ENCODE peak calls at places on chromosome 1, in seven cellular contexts. N is WERI-Rb-1, W is A673, Y is bronchial epithelial cell, Q is ovary, I is GM06990, U is thoracic aorta. J is an unnamed sample.

GRCh38 chr1:116091083-116091482 is 20.1 kb upstream of the MAB21L3 start:
- DNase-seq in N (no peak), W (no peak), Y (no peak), Q (no peak), I (no peak), U (no peak), J (no peak)

GRCh38 chr1:73673980-73674379 is 524.0 kb downstream of the LRRIQ3 start:
- DNase-seq in N (no peak), W (peak), Y (peak), Q (no peak), I (no peak), U (no peak), J (peak)

GRCh38 chr1:33429332-33429731 is 1.6 kb downstream of the PHC2 start:
- DNase-seq in N (no peak), W (no peak), Y (no peak), Q (no peak), I (no peak), U (no peak), J (no peak)

GRCh38 chr1:66576645-66577044 is 42.7 kb downstream of the SGIP1 start:
- DNase-seq in N (peak), W (peak), Y (peak), Q (no peak), I (no peak), U (no peak), J (peak)

GRCh38 chr1:225480825-225481434 is 53.1 kb upstream of the LBR start:
- DNase-seq in N (peak), W (peak), Y (peak), Q (no peak), I (peak), U (no peak), J (peak)

GRCh38 chr1:95701450-95702173 is 467.6 kb downstream of the RWDD3 start:
- DNase-seq in N (no peak), W (no peak), Y (no peak), Q (no peak), I (no peak), U (no peak), J (no peak)

GRCh38 chr1:23169727-23170335 is 1.2 kb upstream of the LUZP1 start:
- DNase-seq in N (no peak), W (peak), Y (peak), Q (peak), I (peak), U (peak), J (peak)

GRCh38 chr1:213055087-213055591 is 4.1 kb downstream of the RPS6KC1 start:
- DNase-seq in N (no peak), W (no peak), Y (peak), Q (no peak), I (no peak), U (no peak), J (peak)

GRCh38 chr1:247336390-247336789 is 4.7 kb upstream of the ZNF496 start:
- DNase-seq in N (no peak), W (no peak), Y (no peak), Q (no peak), I (no peak), U (no peak), J (no peak)

GRCh38 chr1:152143147-152143845 is 15.7 kb downstream of the RPTN start:
- DNase-seq in N (no peak), W (no peak), Y (peak), Q (no peak), I (peak), U (no peak), J (peak)

GRCh38 chr1:233652536-233652935 is 38.6 kb downstream of the KCNK1 start:
- DNase-seq in N (no peak), W (no peak), Y (no peak), Q (no peak), I (no peak), U (no peak), J (no peak)

GRCh38 chr1:204487256-204487615 is 7.4 kb downstream of the PIK3C2B start:
- DNase-seq in N (peak), W (no peak), Y (no peak), Q (no peak), I (no peak), U (no peak), J (no peak)

GRCh38 chr1:11541956-11542355 is 63.0 kb downstream of the DISP3 start:
- DNase-seq in N (no peak), W (no peak), Y (no peak), Q (no peak), I (no peak), U (no peak), J (no peak)

GRCh38 chr1:111769517-111770146 is 13.9 kb downstream of the DDX20 start:
- DNase-seq in N (peak), W (peak), Y (peak), Q (peak), I (no peak), U (no peak), J (peak)

GRCh38 chr1:67189953-67190352 is 23.7 kb downstream of the IL23R start:
- DNase-seq in N (no peak), W (no peak), Y (no peak), Q (no peak), I (no peak), U (no peak), J (no peak)

DNA sequence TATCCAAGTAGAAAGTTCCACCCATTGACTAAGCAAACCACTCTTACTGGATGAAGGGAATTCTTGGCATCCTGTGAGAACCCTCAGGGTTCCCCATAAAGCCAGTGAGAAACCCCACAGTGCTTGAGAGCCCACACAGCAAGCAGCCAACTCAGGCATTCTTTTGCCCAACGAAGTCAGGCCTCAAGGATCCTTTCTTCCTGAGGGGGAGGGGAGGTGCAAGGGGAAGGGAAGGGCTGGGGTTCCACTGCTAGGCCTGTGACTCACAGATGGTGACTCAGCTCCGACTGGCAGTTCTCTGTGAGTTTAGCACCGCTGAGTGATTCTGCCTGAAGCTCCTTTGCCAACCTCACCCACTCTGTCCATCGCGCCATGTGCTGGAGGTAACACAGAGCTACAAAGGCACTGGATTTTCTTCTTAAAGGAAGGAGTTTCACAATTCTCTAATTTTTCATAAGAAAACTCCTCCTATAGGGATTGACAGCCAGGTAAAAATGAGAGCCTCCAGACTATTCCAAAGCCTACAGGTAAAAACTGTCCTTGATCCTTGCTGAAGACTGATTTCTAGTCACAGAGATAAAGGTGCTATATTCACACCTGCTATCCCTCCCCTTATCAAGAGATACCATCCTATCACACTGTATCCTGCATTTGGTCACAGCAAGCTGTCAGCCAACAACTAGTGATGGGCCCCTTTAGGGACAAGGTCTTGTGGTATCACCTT is 4.8 kb downstream of the ENO1 start:
- DNase-seq in N (no peak), W (peak), Y (peak), Q (peak), I (no peak), U (peak), J (peak)
- H3K4me3 ChIP-seq in N (no peak), W (peak), Y (peak), Q (no peak), I (peak), U (peak), J (peak)

GRCh38 chr1:46667782-46668760 is at the start of gene ATPAF1:
- DNase-seq in N (peak), W (peak), Y (peak), Q (peak), I (peak), U (peak), J (peak)
- TF ChIP-seq CTCF in N (no peak), W (no peak), Y (no peak), Q (no peak), I (no peak), U (no peak), J (no peak)

DNA sequence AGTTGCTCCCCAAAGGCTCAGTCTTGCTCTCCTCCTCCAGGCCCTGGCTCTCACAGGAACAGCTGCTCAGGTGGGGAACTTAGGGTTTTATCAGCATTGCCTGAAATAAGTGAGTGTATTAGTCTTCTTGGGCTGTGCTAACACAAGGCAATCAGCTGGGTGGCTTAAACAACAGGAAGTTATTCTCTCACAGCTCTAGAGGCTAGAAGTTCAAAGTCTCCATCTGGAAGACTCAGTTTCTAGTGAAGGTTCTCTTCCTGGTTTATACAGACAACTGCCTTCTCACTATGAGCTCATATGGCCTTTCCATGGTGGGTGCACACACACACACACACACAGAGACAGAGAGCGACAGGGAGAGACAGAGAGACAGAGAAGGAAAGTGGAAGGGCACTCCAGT is 2.8 kb upstream of the CD1C start:
- DNase-seq in N (no peak), W (no peak), Y (no peak), Q (no peak), I (peak), U (no peak), J (no peak)
- H3K4me3 ChIP-seq in N (no peak), W (no peak), Y (no peak), Q (no peak), I (no peak), U (no peak), J (no peak)

GRCh38 chr1:19009126-19009881 is 52.8 kb upstream of the IFFO2 start:
- DNase-seq in N (no peak), W (no peak), Y (no peak), Q (no peak), I (no peak), U (no peak), J (no peak)

GRCh38 chr1:19006837-19007271 is 50.4 kb upstream of the IFFO2 start:
- DNase-seq in N (no peak), W (no peak), Y (no peak), Q (no peak), I (no peak), U (no peak), J (no peak)

GRCh38 chr1:19007491-19008441 is 51.3 kb upstream of the IFFO2 start:
- DNase-seq in N (no peak), W (no peak), Y (no peak), Q (no peak), I (no peak), U (no peak), J (no peak)

GRCh38 chr1:19003371-19004290 is 47.2 kb upstream of the IFFO2 start:
- DNase-seq in N (no peak), W (no peak), Y (peak), Q (no peak), I (no peak), U (no peak), J (no peak)

DNA sequence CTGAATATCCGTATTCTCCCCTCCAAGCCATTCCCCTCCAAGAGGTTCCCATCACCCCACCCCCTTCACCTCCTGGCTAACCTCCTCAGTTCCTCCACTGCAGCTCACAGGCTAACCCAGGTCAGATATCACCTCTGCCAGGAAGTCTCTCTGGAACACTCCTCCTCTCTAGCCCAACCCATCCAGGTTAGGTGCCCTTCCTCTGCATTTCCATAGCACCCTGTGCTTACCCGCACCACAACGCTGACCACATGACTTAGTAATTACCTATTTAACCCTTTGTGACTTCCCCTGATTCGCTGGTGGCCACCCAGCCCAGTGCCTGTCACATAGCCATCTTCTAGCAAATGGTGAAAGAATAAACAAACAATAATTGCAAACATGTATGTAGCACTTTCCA is 49.5 kb upstream of the IFFO2 start:
- DNase-seq in N (no peak), W (no peak), Y (no peak), Q (no peak), I (no peak), U (no peak), J (no peak)
- TF ChIP-seq CTCF in N (no peak), W (no peak), Y (no peak), Q (no peak), I (no peak), U (no peak), J (no peak)

DNA sequence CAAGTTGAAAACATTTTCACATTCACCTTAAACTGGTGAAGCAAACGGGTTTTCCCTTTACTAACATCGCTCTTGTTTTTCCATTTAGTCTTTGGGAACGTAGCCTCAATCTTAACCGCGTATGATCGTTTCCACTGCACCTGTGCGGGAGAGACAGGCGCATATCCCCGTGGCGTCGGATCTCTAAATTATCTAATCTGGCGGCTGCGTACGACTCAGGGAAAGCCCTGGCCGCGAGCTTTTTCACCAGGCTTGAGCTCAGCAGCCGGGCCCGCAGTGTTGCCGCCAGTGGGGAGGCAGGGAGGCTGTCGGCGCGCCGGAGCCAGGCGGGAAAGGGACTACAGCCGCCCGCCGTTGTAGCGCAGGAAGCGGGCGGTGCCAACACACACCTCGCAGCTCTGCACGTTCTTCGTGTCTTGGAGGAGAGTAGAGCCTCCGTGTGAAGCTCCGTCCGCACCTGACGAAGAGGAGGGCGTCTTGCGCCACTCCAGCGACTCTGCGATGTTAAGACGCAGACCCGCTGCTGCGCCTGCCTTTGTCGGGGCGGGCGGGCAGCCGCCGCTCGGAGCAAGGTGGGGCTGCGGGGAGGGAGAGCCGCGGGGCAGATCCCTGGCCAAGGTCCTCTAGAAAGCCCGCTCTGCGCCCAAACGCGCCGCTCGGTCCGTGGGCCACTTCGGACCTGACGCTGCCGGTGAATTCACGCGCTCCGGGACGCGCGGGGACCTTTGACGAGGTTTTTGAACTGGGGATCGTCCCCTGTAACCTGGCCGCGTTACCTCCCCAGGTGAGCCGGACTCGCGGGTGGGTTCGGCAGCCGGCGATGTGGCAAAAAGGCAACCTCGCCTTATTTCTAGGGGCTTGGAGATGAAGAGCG is 18.5 kb upstream of the TBX15 start:
- DNase-seq in N (no peak), W (peak), Y (no peak), Q (no peak), I (no peak), U (no peak), J (no peak)
- H3K4me3 ChIP-seq in N (peak), W (no peak), Y (no peak), Q (no peak), I (no peak), U (peak), J (no peak)

DNA sequence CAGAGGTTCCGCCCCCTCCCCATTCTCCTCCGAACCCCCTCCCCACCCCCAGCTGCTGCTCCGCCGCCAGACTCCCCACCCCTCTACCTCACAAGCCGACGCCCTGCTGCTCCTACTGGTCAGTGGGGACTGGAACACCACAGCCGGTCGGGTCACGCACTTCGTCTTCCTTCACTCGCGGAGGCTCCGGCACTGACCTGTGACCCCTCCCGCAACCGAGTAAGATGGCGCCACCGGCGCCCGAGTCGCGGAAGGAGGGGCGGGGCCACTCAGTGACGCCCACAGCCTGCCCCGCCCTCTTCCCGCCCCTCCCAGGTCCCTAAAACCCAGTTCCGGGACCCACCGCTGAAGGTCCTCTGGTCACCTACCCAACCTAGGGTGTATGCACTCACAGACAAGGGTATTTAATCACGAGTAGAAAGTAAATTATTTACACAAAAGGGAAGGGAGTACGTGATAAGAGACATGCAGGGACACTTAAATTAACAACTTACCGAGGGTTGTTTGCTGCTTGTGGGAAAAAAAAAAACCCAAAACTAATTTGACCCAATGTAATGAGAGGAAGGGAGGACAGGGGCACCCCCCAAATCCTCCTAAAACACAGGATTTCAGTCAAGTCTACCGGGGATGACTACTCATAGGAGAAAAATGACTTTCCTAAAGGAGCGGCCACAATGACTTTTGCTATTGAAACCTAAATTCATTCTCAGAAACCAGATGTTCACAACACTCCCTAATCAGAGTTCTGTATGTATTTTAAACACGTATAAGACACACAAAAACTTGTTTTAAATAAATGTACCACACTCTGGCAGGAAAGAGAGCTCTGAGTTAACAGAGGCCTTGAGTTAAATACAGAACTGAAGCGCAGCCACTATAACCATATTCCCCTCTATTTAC is at the start of gene RIT1:
- DNase-seq in N (peak), W (peak), Y (peak), Q (peak), I (peak), U (peak), J (peak)
- TF ChIP-seq CTCF in N (no peak), W (no peak), Y (no peak), Q (no peak), I (no peak), U (peak), J (no peak)

GRCh38 chr1:248824701-248825100 is 1.0 kb downstream of the SH3BP5L start:
- DNase-seq in N (no peak), W (no peak), Y (no peak), Q (no peak), I (no peak), U (no peak), J (no peak)
- H3K4me3 ChIP-seq in N (no peak), W (peak), Y (peak), Q (peak), I (peak), U (peak), J (peak)

DNA sequence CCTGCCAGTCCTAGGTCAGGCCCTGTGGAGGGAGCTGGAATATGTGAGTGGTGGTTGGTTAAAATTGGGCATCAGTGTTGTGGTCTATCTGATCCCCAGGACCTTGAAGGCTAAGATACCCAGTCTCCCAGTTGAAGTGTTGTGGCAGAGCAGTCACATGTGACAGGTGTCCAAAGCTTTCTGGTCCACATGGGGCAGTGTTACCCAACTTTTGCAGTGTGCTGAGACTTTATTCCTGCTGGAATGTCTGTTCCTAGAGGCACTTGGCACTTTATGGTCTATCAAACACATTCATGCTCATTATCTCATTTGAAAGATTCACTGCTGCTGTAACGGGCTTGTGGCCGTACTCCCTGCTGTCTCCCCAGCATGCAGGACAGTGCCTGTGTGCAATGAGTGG is 21.0 kb upstream of the LORICRIN start:
- DNase-seq in N (peak), W (peak), Y (no peak), Q (no peak), I (no peak), U (no peak), J (peak)
- TF ChIP-seq CTCF in N (peak), W (peak), Y (peak), Q (no peak), I (peak), U (no peak), J (peak)

DNA sequence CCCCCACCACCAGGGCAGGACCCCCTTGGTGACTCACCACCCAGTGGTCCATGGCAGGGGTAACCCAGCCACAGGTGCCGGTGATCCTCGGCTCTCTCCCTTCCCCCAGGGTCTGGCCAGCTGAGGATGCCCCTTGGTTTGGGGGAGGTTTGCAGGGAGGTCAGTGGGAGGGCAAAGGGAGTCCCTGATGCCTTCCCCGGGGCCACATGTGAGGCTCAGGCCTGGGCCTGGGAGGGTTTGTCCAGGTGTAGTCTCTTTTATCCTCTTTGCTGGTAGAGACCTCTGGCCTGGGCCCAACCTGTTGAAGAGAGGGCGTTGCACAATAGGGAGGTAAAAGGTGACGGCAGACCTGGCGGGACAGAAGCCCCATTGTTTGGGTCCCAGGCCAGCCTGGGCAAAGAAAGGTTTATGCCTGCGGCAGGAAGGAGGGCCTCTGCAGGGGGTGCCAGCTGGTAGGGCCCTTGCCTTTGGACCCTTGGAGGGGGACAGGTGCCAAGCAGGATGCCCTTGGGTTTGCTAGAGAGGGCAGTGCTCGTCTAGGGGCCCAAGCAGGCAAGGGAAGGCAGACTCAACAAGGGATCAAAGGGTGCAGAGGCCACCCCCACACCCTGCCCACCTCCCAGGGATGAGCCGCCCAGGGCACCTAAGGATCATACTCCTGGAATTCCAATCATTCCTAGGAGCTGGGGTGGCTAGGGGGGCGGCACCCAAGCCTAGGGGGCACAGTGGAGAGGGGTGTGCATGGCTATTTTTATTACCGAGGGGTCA is 758 bp upstream of the TINAGL1 start:
- DNase-seq in N (no peak), W (no peak), Y (peak), Q (no peak), I (no peak), U (no peak), J (peak)
- H3K4me3 ChIP-seq in N (no peak), W (no peak), Y (peak), Q (no peak), I (no peak), U (peak), J (peak)

J was measured in epithelial cell of esophagus.